ENCODE peak calls at places on chromosomes 11 and 22, in four cellular contexts. B is Peyer's patch, Z is fibroblast of lung, X is cardiac muscle cell. F is an unnamed sample. For H3K4me1, the result is how much of the 10 kb centered on the place peaks cover.

GRCh38 chr11:13318498-13319295 is 41.1 kb downstream of the BMAL1 start:
- DNase-seq in B (no peak), Z (no peak), X (no peak), F (no peak)

GRCh38 chr11:116224154-116224888 is 548.5 kb downstream of the BUD13 start:
- DNase-seq in B (peak), Z (peak), X (peak), F (no peak)

GRCh38 chr11:135027461-135027860 is 615.4 kb upstream of the B3GAT1 start:
- DNase-seq in B (no peak), Z (peak), X (peak), F (no peak)

GRCh38 chr22:34255042-34255441 is 334.8 kb upstream of the LARGE1 start:
- DNase-seq in B (no peak), Z (no peak), X (no peak), F (no peak)

GRCh38 chr11:130166457-130166784 is 6.8 kb downstream of the ST14 start:
- DNase-seq in B (peak), Z (peak), X (no peak), F (no peak)

GRCh38 chr11:17734986-17735822 is 623 bp downstream of the KCNC1 start:
- DNase-seq in B (no peak), Z (peak), X (peak), F (no peak)

GRCh38 chr11:82930229-82930628 is 28.7 kb downstream of the DDIAS start:
- DNase-seq in B (no peak), Z (no peak), X (no peak), F (no peak)

GRCh38 chr22:34798605-34799004 is 267.4 kb upstream of the ISX start:
- DNase-seq in B (no peak), Z (no peak), X (no peak), F (no peak)

GRCh38 chr11:46617451-46618314 is at the start of gene ATG13:
- DNase-seq in B (peak), Z (peak), X (peak), F (no peak)

GRCh38 chr22:27213766-27214581 is 556.6 kb downstream of the MIAT start:
- DNase-seq in B (no peak), Z (peak), X (no peak), F (peak)

GRCh38 chr22:46043339-46043738 is 66.4 kb upstream of the WNT7B start:
- DNase-seq in B (no peak), Z (no peak), X (no peak), F (no peak)

GRCh38 chr11:63858628-63859550 is 20.0 kb downstream of the MARK2 start:
- DNase-seq in B (no peak), Z (peak), X (no peak), F (no peak)

GRCh38 chr11:121298770-121299169 is 6.2 kb downstream of the SC5D start:
- DNase-seq in B (no peak), Z (no peak), X (no peak), F (no peak)

GRCh38 chr11:118263694-118264567 is at the start of gene MPZL2:
- DNase-seq in B (no peak), Z (no peak), X (peak), F (no peak)

DNA sequence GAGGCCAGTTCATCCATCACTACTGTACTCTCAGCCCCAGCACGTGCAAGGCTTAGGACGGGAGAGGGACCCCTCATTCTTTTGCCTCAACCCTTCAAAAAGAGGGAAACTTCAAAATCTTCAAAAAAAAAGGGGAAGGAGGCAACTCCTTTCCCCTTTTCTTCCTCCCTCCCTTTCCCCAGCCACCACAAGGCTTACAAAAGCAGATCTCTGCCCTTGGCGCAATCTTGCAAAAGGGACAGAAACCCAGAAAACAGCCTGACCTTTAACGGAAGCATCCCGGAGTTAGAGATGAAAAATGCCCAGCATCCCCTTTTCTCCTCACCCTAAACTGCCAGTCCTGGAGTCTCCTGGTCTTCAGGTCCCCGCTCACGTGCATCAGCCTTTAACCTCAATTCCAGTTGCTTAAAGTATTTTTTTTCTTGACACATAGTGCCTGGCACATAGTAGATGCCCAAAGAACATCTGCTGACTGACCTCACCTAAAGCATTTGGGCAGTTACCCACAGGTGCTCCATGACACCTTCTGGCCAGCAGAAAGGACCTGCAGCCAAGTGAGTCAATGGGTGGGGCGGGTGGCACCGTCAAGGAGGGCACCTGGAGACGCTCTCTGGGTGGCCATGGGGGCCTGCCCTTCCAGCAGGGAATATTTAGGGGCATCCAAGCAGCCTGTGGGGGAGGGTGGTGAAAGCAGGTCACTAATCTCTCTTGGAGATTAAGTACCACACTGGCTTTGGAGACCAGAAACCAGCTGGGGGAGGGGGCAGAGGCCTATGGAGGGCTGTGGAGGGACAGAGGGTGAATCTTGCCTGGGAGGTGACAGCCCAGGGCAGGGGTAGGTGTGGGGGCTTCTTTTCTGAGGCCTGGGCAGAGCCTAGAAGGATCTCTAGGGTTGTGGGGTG is 16.3 kb downstream of the NECTIN1 start:
- DNase-seq in B (no peak), Z (no peak), X (peak), F (no peak)
- H3K4me1 ChIP-seq in B (under half), Z (under half), X (under half), F (under half)

GRCh38 chr11:72780291-72781062 is 13.4 kb downstream of the STARD10 start:
- DNase-seq in B (no peak), Z (no peak), X (no peak), F (no peak)

GRCh38 chr11:72779495-72780128 is 14.2 kb downstream of the STARD10 start:
- DNase-seq in B (no peak), Z (no peak), X (no peak), F (no peak)

GRCh38 chr11:72777755-72778278 is 16.0 kb downstream of the STARD10 start:
- DNase-seq in B (no peak), Z (no peak), X (no peak), F (no peak)

GRCh38 chr11:72776844-72777754 is 16.7 kb downstream of the STARD10 start:
- DNase-seq in B (no peak), Z (no peak), X (no peak), F (no peak)

DNA sequence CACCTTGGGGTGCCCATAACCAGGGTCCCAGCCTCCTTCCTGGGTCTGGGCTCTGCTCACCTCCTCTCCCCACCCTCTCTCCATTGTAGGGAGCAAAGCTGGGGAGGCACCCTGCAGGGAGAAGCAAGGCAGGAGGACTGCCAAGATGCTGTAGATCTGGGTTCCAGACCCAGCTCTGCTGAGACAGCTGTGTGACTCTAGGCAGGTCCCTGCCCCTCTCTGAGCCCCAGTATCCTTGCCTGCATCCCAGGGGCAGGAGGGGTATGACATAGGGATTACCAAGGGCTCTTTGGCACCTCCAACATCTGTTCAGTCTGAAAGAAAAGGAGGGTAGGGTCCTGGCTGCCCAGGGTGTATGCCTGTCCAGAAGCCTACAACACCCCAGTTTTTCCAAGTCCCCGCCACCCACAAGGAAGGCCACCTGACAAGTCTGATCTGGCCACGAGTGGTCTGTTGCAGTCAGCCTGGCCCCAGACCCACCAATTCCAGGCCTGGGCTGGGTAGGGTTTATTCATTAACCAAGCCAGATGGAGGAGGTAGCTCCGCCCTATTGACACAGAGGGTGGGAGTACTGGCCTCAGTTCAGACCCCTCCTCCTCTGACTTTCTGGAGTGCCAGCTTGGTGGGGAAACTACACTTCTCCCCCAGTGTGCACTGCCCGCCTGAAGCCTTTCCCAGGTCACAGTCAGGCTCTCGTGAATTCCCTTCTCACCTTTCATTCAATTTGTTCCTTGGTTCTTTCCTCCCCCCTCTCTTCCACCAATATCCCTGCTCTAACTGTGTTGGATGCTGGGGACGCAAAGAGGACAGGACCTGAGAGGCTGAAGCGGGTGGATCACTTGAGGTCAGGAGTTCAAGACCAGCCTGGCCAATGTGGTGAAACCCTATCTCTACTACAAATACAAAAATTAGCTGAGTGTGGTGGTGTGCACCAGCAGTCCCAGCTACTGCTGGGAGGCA is 15.0 kb downstream of the STARD10 start:
- DNase-seq in B (no peak), Z (no peak), X (no peak), F (no peak)
- H3K4me1 ChIP-seq in B (half or more), Z (under half), X (under half), F (half or more)

GRCh38 chr11:8801121-8801520 is 109.9 kb upstream of the AKIP1 start:
- DNase-seq in B (no peak), Z (no peak), X (no peak), F (no peak)

GRCh38 chr11:8802263-8802662 is 108.7 kb upstream of the AKIP1 start:
- DNase-seq in B (no peak), Z (no peak), X (no peak), F (no peak)

GRCh38 chr11:8803973-8804372 is 107.0 kb upstream of the AKIP1 start:
- DNase-seq in B (no peak), Z (no peak), X (peak), F (no peak)

GRCh38 chr11:8799273-8799672 is 111.7 kb upstream of the AKIP1 start:
- DNase-seq in B (no peak), Z (no peak), X (no peak), F (no peak)

GRCh38 chr11:8800498-8801110 is 110.4 kb upstream of the AKIP1 start:
- DNase-seq in B (no peak), Z (no peak), X (no peak), F (no peak)
- H3K4me1 ChIP-seq in B (under half), Z (under half), X (under half), F (under half)

GRCh38 chr22:39352301-39352867 is 2.6 kb downstream of the SYNGR1 start:
- DNase-seq in B (no peak), Z (no peak), X (no peak), F (peak)

GRCh38 chr22:39349967-39350802 is at the start of gene SYNGR1:
- DNase-seq in B (no peak), Z (no peak), X (peak), F (no peak)

GRCh38 chr22:39351689-39352214 is 2.0 kb downstream of the SYNGR1 start:
- DNase-seq in B (peak), Z (no peak), X (peak), F (no peak)

GRCh38 chr22:39349506-39349966 is 255 bp upstream of the SYNGR1 start:
- DNase-seq in B (peak), Z (no peak), X (peak), F (no peak)

GRCh38 chr22:39350803-39351688 is 1.3 kb downstream of the SYNGR1 start:
- DNase-seq in B (no peak), Z (no peak), X (no peak), F (no peak)
- H3K4me1 ChIP-seq in B (under half), Z (under half), X (under half), F (under half)

DNA sequence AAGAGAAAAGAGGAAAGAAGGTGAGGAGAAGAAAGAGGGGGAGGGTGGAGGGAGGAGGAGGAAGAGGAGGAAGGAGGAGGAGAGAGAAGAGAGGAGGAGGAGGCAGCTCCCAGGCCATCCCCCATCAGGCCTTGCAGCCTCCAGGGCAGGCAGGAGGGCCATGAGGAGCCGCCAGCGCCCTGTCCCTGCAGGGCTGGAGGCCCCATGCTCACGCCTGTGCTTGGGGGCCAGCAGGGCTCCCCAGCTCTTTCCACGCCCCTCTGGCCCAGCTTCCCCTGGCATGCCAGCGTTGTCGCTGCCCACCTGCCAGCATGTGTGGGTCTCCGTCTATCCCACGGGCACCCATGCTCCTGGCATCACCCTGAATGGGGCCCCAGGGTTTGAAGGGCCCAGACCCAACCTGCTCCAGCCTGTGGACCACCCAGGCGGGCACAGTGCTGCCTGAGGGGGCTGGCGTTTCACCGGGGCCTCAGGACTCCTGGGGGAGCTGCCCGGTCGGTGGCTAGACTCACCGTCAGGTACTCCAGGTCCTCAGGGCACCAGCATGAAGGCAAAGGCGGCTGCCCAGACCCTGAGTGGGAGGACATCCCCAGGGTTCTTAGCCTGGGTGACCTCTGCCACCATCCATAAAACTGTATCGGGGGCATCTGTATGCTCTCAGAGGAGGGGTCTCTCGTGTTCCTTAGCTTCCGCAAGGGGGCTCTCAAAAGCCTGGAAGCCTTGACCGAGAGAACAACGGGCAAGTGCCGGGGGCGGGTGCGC is 5.3 kb downstream of the TSPAN32 start:
- DNase-seq in B (no peak), Z (no peak), X (no peak), F (no peak)
- H3K4me1 ChIP-seq in B (under half), Z (under half), X (under half), F (half or more)

DNA sequence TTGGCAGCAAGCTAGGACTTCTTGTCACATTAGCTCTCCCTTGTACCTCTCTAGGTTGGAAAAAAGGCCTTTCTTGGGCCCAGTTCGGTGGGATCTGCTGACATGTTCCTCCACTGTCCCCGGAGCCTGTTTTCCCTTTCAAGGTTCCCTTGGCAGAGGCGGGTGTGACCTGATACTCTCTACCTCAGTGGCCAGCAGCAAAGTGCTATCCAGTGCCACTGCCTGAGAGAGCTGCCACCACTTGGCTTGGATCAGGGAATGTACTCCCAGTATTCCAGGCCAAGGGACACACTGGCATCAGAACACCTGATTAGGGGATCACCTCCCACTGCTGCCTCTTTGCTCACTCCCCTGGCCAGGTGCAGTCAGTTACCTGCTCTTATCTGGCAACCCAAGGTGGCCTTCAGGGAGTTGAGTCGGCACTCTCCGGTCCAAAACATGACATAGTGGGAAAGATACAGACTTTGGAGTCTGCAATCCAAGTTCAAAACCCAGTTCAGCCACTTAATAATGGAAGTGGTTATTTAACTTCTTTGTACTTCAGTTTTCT is 17.8 kb upstream of the NAV2 start:
- DNase-seq in B (no peak), Z (no peak), X (no peak), F (no peak)
- H3K4me1 ChIP-seq in B (under half), Z (under half), X (under half), F (under half)

GRCh38 chr11:102415252-102415916 is 37.2 kb downstream of the TMEM123 start:
- DNase-seq in B (no peak), Z (no peak), X (no peak), F (no peak)
- H3K4me1 ChIP-seq in B (under half), Z (under half), X (under half), F (under half)

GRCh38 chr11:62677160-62677559 is 1.7 kb downstream of the UBXN1 start:
- DNase-seq in B (no peak), Z (no peak), X (no peak), F (no peak)

GRCh38 chr11:62678770-62679696 is at the start of gene UBXN1:
- DNase-seq in B (peak), Z (peak), X (peak), F (peak)

GRCh38 chr11:62678433-62678769 is 472 bp downstream of the UBXN1 start:
- DNase-seq in B (no peak), Z (no peak), X (no peak), F (no peak)

GRCh38 chr11:62676698-62677097 is 2.2 kb downstream of the UBXN1 start:
- DNase-seq in B (no peak), Z (no peak), X (no peak), F (no peak)

DNA sequence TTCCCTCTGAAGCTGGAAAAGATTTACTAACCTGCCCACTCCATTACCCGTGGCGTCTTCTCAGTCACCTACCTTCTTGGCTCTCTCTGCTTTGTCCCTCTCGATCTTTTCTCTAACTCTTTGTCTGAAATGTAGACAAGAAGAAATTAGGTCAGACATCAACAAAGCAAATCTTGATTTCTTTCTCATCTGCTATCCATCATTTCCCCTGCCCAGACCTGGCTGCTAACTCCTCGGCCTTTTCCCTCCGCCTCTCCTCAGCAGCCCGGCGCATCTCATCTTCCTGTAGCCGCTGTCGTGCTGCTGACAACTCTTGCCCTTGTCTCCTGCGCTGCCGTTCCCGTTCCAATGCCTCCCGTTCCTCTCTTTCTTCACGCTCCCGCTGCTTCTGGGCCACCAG is 1.2 kb downstream of the UBXN1 start:
- DNase-seq in B (no peak), Z (no peak), X (no peak), F (no peak)
- H3K4me1 ChIP-seq in B (under half), Z (under half), X (under half), F (half or more)

F was measured in vagina.